ENCODE peak calls at places on chromosomes 4 and X, in nine cellular contexts. N, T, D, A, X, Y, O, G and P are unnamed samples.

GRCh38 chr4:187993827-187994226 is 1.7 kb upstream of the ZFP42 start:
- DNase-seq in G (peak; percentile 6), X (no peak), T (peak; percentile 35), Y (no peak), O (no peak), D (peak; percentile 58), A (no peak), N (no peak), P (no peak)

GRCh38 chrX:11792461-11793421 is 34.7 kb downstream of the MSL3 start:
- DNase-seq in G (peak; percentile 7), D (no peak), O (no peak), X (peak; percentile 35), A (no peak), T (no peak), N (no peak), Y (no peak), P (peak; percentile 46)

GRCh38 chrX:53239474-53239873 is 14.5 kb upstream of the KDM5C start:
- DNase-seq in O (no peak), D (no peak), N (no peak), X (no peak), G (no peak), A (no peak), T (no peak), Y (no peak), P (no peak)

GRCh38 chr4:148062301-148062950 is 330.5 kb downstream of the ARHGAP10 start:
- DNase-seq in A (no peak), X (no peak), D (no peak), N (no peak), Y (no peak), G (no peak), T (no peak), O (no peak), P (no peak)

GRCh38 chr4:18291981-18292380 is 270.4 kb upstream of the LCORL start:
- DNase-seq in A (no peak), Y (no peak), D (no peak), O (no peak), N (no peak), G (no peak), T (no peak), X (no peak), P (no peak)

GRCh38 chr4:154119317-154119716 is 330.4 kb upstream of the SFRP2 start:
- DNase-seq in G (no peak), Y (no peak), O (no peak), A (no peak), D (peak; percentile 37), N (no peak), X (no peak), T (no peak), P (no peak)

GRCh38 chr4:94834496-94834895 is 76.7 kb downstream of the BMPR1B start:
- DNase-seq in A (no peak), X (no peak), T (no peak), G (no peak), O (no peak), D (no peak), N (no peak), Y (no peak), P (no peak)

GRCh38 chr4:178577933-178578332 is 1135.7 kb upstream of the AGA start:
- DNase-seq in T (peak; percentile 32), O (no peak), X (no peak), N (no peak), A (no peak), G (no peak), D (peak; percentile 44), Y (no peak), P (no peak)

GRCh38 chr4:106344324-106344970 is 24.1 kb downstream of the GIMD1 start:
- DNase-seq in A (no peak), N (no peak), Y (no peak), G (peak; percentile 60), O (no peak), T (no peak), X (no peak), D (no peak), P (no peak)

GRCh38 chr4:162229670-162230069 is 65.9 kb upstream of the FSTL5 start:
- DNase-seq in D (no peak), X (no peak), T (no peak), O (no peak), G (no peak), A (no peak), N (no peak), Y (no peak), P (no peak)

GRCh38 chr4:152360045-152360410 is 175.9 kb downstream of the FBXW7 start:
- DNase-seq in O (no peak), Y (no peak), D (no peak), G (peak; percentile 6), A (no peak), T (no peak), X (no peak), N (no peak), P (no peak)

GRCh38 chrX:12951590-12951965 is 23.3 kb upstream of the TMSB4X start:
- DNase-seq in X (no peak), Y (no peak), T (no peak), A (no peak), G (no peak), N (no peak), O (no peak), D (no peak), P (no peak)

GRCh38 chrX:12949927-12950656 is 24.8 kb upstream of the TMSB4X start:
- DNase-seq in X (peak; percentile 89), T (peak; percentile 78), A (no peak), Y (peak; percentile 23), G (peak; percentile 90), N (peak; percentile 66), D (no peak), O (peak; percentile 78), P (no peak)

GRCh38 chrX:12949205-12949926 is 25.5 kb upstream of the TMSB4X start:
- DNase-seq in G (peak; percentile 41), D (no peak), N (no peak), A (no peak), Y (no peak), T (no peak), O (no peak), X (no peak), P (no peak)

GRCh38 chrX:12953420-12953819 is 21.5 kb upstream of the TMSB4X start:
- DNase-seq in O (no peak), D (no peak), T (no peak), Y (no peak), G (no peak), X (no peak), A (no peak), N (no peak), P (no peak)

DNA sequence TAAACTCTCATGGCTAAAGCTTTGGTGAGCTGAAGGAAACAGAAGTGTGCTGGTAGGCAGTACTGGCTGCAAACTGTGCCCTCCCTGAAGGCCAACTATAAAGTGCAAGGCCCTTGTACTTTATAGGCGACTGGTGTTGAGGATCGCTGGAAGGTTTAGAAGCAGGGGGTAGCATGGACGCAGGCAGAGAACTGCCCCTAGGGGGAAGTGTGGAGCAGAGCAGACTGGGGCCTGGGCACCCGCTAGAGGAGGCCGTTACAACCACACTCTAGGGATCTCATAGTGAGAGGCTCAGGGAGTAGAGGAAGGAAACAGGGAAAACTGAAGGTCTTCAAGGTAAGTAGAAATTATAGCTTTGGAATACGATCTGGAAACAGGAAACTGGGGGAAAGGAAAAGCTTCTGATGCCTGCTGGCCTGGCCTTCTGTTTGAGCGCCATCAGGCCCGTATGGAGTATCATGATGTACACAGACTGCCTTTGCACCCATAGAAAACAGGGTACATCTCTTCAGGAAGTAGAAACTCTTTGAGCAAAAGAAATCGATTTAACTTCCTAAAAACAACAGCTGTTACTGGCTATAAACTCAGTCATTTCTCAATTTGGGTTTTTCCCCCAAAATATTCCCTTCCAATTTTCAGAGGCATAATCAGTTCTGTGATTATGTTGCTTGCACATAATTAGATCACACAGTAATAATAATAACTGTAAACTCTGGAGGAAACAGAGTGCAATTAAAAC is 23.9 kb upstream of the TMSB4X start:
- DNase-seq in D (peak; percentile 74), G (peak; percentile 29), Y (no peak), X (peak; percentile 63), T (no peak), N (no peak), O (peak; percentile 69), A (no peak), P (no peak)
- TF ChIP-seq CTCF in D (peak; percentile 76), G (peak; percentile 27), Y (no peak), X (peak; percentile 24), T (no peak), N (no peak), O (peak; percentile 38), A (no peak), P (peak; percentile 24)

GRCh38 chr4:83546796-83547195 is 10.9 kb downstream of the GPAT3 start:
- DNase-seq in D (no peak), O (no peak), Y (no peak), T (no peak), G (peak; percentile 23), X (no peak), A (no peak), N (no peak), P (no peak)
- H3K27ac ChIP-seq in D (no peak overlapping the region), O (no peak overlapping the region), Y (no peak overlapping the region), T (no peak overlapping the region), G (no peak overlapping the region), X (no peak overlapping the region), A (no peak overlapping the region), N (no peak overlapping the region), P (no peak overlapping the region)

DNA sequence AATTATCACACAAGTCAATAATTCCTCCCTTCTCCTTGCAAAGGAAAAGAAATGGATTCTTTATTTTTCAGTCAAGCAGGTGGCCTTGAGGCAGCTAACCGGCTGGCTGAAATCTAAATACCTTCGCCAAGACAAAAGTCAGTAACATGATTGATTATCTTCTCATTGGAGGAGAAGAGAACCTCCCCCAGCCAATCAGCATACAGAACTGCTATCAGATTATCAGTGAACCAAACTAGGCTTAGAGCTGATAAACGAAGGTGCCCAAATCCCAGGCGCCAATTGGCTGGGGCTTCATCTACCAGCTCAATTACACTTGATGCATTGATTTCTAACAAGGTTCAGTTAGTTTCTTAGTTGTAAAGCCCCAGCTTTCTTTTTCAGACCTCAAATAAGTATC is 152.4 kb upstream of the NOCT start:
- DNase-seq in A (no peak), T (no peak), Y (no peak), D (no peak), X (no peak), O (no peak), G (no peak), N (no peak), P (no peak)
- H3K27me3 ChIP-seq in A (no peaks in the 10 kb centered on the region), T (no peaks in the 10 kb centered on the region), Y (no peaks in the 10 kb centered on the region), D (no peaks in the 10 kb centered on the region), X (no peaks in the 10 kb centered on the region), O (no peaks in the 10 kb centered on the region), G (no peaks in the 10 kb centered on the region), N (no peaks in the 10 kb centered on the region), P (no peaks in the 10 kb centered on the region)

GRCh38 chr4:139900964-139901376 is 235.4 kb downstream of the MGST2 start:
- DNase-seq in N (no peak), T (no peak), A (no peak), D (no peak), O (no peak), Y (no peak), G (no peak), X (no peak), P (no peak)

GRCh38 chr4:139899346-139899745 is 233.7 kb downstream of the MGST2 start:
- DNase-seq in D (no peak), G (no peak), O (no peak), N (no peak), A (no peak), T (no peak), X (no peak), Y (no peak), P (no peak)

GRCh38 chr4:139892973-139893736 is 227.5 kb downstream of the MGST2 start:
- DNase-seq in D (no peak), Y (no peak), T (no peak), A (no peak), X (no peak), O (no peak), N (no peak), G (no peak), P (no peak)

GRCh38 chr4:139898293-139898692 is 232.7 kb downstream of the MGST2 start:
- DNase-seq in D (no peak), T (no peak), Y (no peak), N (no peak), G (no peak), X (no peak), A (no peak), O (no peak), P (no peak)

GRCh38 chr4:139896242-139896752 is 230.7 kb downstream of the MGST2 start:
- DNase-seq in G (no peak), T (no peak), D (no peak), X (no peak), Y (no peak), O (no peak), A (no peak), N (no peak), P (no peak)
- TF ChIP-seq CTCF in G (no peak), T (no peak), D (no peak), X (no peak), Y (no peak), O (no peak), A (no peak), N (no peak), P (no peak)